ENCODE peak calls at places on chromosome 22, in five cellular contexts. One of them, this sample, is unnamed.
A peak's percentile ranks its signal among the peaks of the same experiment; 100 is the strongest.

GRCh38 chr22:24393012-24393559 is 34.3 kb upstream of the ADORA2A start:
- DNase-seq in psoas muscle: no peak
- DNase-seq in SK-N-SH: no peak
- DNase-seq in OCI-LY7: no peak
- DNase-seq in heart right ventricle: no peak
- DNase-seq in this sample: no peak

GRCh38 chr22:31583861-31584485 is 78.0 kb downstream of the PISD start:
- DNase-seq in psoas muscle: no peak
- DNase-seq in SK-N-SH: no peak
- DNase-seq in OCI-LY7: no peak
- DNase-seq in heart right ventricle: no peak
- DNase-seq in this sample: no peak

GRCh38 chr22:26550498-26551033 is 38.3 kb upstream of the TFIP11 start:
- DNase-seq in psoas muscle: no peak
- DNase-seq in SK-N-SH: no peak
- DNase-seq in OCI-LY7: no peak
- DNase-seq in heart right ventricle: peak; percentile 67
- DNase-seq in this sample: peak; percentile 65

GRCh38 chr22:29517215-29517908 is 36.2 kb downstream of the THOC5 start:
- DNase-seq in psoas muscle: no peak
- DNase-seq in SK-N-SH: peak; percentile 35
- DNase-seq in OCI-LY7: no peak
- DNase-seq in heart right ventricle: no peak
- DNase-seq in this sample: no peak

GRCh38 chr22:17106785-17107546 is 14.2 kb downstream of the TMEM121B start:
- DNase-seq in psoas muscle: no peak
- DNase-seq in SK-N-SH: no peak
- DNase-seq in OCI-LY7: no peak
- DNase-seq in heart right ventricle: no peak
- DNase-seq in this sample: no peak

GRCh38 chr22:44550666-44551491 is 52.8 kb upstream of the RTL6 start:
- DNase-seq in psoas muscle: peak; percentile 57
- DNase-seq in SK-N-SH: no peak
- DNase-seq in OCI-LY7: no peak
- DNase-seq in heart right ventricle: peak; percentile 69
- DNase-seq in this sample: peak; percentile 25

GRCh38 chr22:23119492-23120414 is 22.0 kb downstream of the RSPH14 start:
- DNase-seq in psoas muscle: no peak
- DNase-seq in SK-N-SH: no peak
- DNase-seq in OCI-LY7: no peak
- DNase-seq in heart right ventricle: no peak
- DNase-seq in this sample: no peak

GRCh38 chr22:27318516-27318915 is 483.0 kb downstream of the MN1 start:
- DNase-seq in psoas muscle: no peak
- DNase-seq in SK-N-SH: no peak
- DNase-seq in OCI-LY7: peak; percentile 84
- DNase-seq in heart right ventricle: no peak
- DNase-seq in this sample: no peak

GRCh38 chr22:29003552-29003951 is 58.1 kb downstream of the C22orf31 start:
- DNase-seq in psoas muscle: no peak
- DNase-seq in SK-N-SH: no peak
- DNase-seq in OCI-LY7: no peak
- DNase-seq in heart right ventricle: no peak
- DNase-seq in this sample: no peak

GRCh38 chr22:30491381-30491780 is 14.1 kb downstream of the SEC14L4 start:
- DNase-seq in psoas muscle: no peak
- DNase-seq in SK-N-SH: no peak
- DNase-seq in OCI-LY7: no peak
- DNase-seq in heart right ventricle: no peak
- DNase-seq in this sample: no peak

GRCh38 chr22:24481641-24482040 is 13.5 kb upstream of the UPB1 start:
- DNase-seq in psoas muscle: no peak
- DNase-seq in SK-N-SH: no peak
- DNase-seq in OCI-LY7: no peak
- DNase-seq in heart right ventricle: no peak
- DNase-seq in this sample: no peak

GRCh38 chr22:26968873-26969272 is 311.5 kb downstream of the MIAT start:
- DNase-seq in psoas muscle: no peak
- DNase-seq in SK-N-SH: no peak
- DNase-seq in OCI-LY7: no peak
- DNase-seq in heart right ventricle: no peak
- DNase-seq in this sample: no peak

GRCh38 chr22:22603470-22603947 is 40.9 kb upstream of the GGTLC2 start:
- DNase-seq in psoas muscle: no peak
- DNase-seq in SK-N-SH: no peak
- DNase-seq in OCI-LY7: no peak
- DNase-seq in heart right ventricle: no peak
- DNase-seq in this sample: no peak

GRCh38 chr22:22754961-22755777 is 110.8 kb downstream of the GGTLC2 start:
- DNase-seq in psoas muscle: no peak
- DNase-seq in SK-N-SH: no peak
- DNase-seq in OCI-LY7: no peak
- DNase-seq in heart right ventricle: no peak
- DNase-seq in this sample: no peak

GRCh38 chr22:19832476-19833108 is 22.1 kb downstream of the GNB1L start:
- DNase-seq in psoas muscle: no peak
- DNase-seq in SK-N-SH: no peak
- DNase-seq in OCI-LY7: no peak
- DNase-seq in heart right ventricle: no peak
- DNase-seq in this sample: peak; percentile 36

GRCh38 chr22:48464246-48464645 is 1363.4 kb downstream of the BRD1 start:
- DNase-seq in psoas muscle: no peak
- DNase-seq in SK-N-SH: no peak
- DNase-seq in OCI-LY7: no peak
- DNase-seq in heart right ventricle: no peak
- DNase-seq in this sample: peak; percentile 67

GRCh38 chr22:30251661-30252226 is 5.2 kb upstream of the LIF start:
- DNase-seq in psoas muscle: no peak
- DNase-seq in SK-N-SH: peak; percentile 89
- DNase-seq in OCI-LY7: no peak
- DNase-seq in heart right ventricle: peak; percentile 54
- DNase-seq in this sample: no peak

GRCh38 chr22:46070215-46070721 is 80.1 kb upstream of the PPARA start:
- DNase-seq in psoas muscle: peak; percentile 92
- DNase-seq in SK-N-SH: no peak
- DNase-seq in OCI-LY7: peak; percentile 29
- DNase-seq in heart right ventricle: peak; percentile 90
- DNase-seq in this sample: peak; percentile 81

GRCh38 chr22:21714059-21714770 is 21.4 kb downstream of the YPEL1 start:
- DNase-seq in psoas muscle: no peak
- DNase-seq in SK-N-SH: no peak
- DNase-seq in OCI-LY7: no peak
- DNase-seq in heart right ventricle: no peak
- DNase-seq in this sample: no peak

GRCh38 chr22:46068176-46068907 is 82.0 kb upstream of the PPARA start:
- DNase-seq in psoas muscle: no peak
- DNase-seq in SK-N-SH: no peak
- DNase-seq in OCI-LY7: no peak
- DNase-seq in heart right ventricle: no peak
- DNase-seq in this sample: no peak

GRCh38 chr22:24333301-24333700 is 62.7 kb downstream of the SPECC1L start:
- DNase-seq in psoas muscle: no peak
- DNase-seq in SK-N-SH: no peak
- DNase-seq in OCI-LY7: no peak
- DNase-seq in heart right ventricle: no peak
- DNase-seq in this sample: no peak

GRCh38 chr22:45268167-45268957 is 16.4 kb upstream of the UPK3A start:
- DNase-seq in psoas muscle: peak; percentile 30
- DNase-seq in SK-N-SH: peak; percentile 94
- DNase-seq in OCI-LY7: no peak
- DNase-seq in heart right ventricle: peak; percentile 39
- DNase-seq in this sample: peak; percentile 95

GRCh38 chr22:24594569-24595120 is 1.8 kb upstream of the LRRC75B start:
- DNase-seq in psoas muscle: no peak
- DNase-seq in SK-N-SH: peak; percentile 52
- DNase-seq in OCI-LY7: no peak
- DNase-seq in heart right ventricle: no peak
- DNase-seq in this sample: peak; percentile 55

GRCh38 chr22:28955817-28956216 is 72.4 kb downstream of the ZNRF3 start:
- DNase-seq in psoas muscle: no peak
- DNase-seq in SK-N-SH: no peak
- DNase-seq in OCI-LY7: peak; percentile 65
- DNase-seq in heart right ventricle: no peak
- DNase-seq in this sample: no peak

GRCh38 chr22:45629469-45630089 is 42.1 kb upstream of the ATXN10 start:
- DNase-seq in psoas muscle: no peak
- DNase-seq in SK-N-SH: peak; percentile 64
- DNase-seq in OCI-LY7: no peak
- DNase-seq in heart right ventricle: no peak
- DNase-seq in this sample: peak; percentile 90

GRCh38 chr22:33883561-33883960 is 36.7 kb downstream of the LARGE1 start:
- DNase-seq in psoas muscle: peak; percentile 34
- DNase-seq in SK-N-SH: no peak
- DNase-seq in OCI-LY7: no peak
- DNase-seq in heart right ventricle: no peak
- DNase-seq in this sample: no peak

GRCh38 chr22:37999640-38000272 is 15.4 kb upstream of the SOX10 start:
- DNase-seq in psoas muscle: peak; percentile 79
- DNase-seq in SK-N-SH: no peak
- DNase-seq in OCI-LY7: peak; percentile 4
- DNase-seq in heart right ventricle: no peak
- DNase-seq in this sample: no peak

GRCh38 chr22:31233001-31233400 is 20.9 kb downstream of the LIMK2 start:
- DNase-seq in psoas muscle: no peak
- DNase-seq in SK-N-SH: no peak
- DNase-seq in OCI-LY7: no peak
- DNase-seq in heart right ventricle: no peak
- DNase-seq in this sample: no peak

GRCh38 chr22:44188986-44189630 is 8.4 kb downstream of the PARVG start:
- DNase-seq in psoas muscle: no peak
- DNase-seq in SK-N-SH: peak; percentile 48
- DNase-seq in OCI-LY7: no peak
- DNase-seq in heart right ventricle: no peak
- DNase-seq in this sample: no peak

GRCh38 chr22:32660292-32660691 is 141.2 kb upstream of the TIMP3 start:
- DNase-seq in psoas muscle: peak; percentile 65
- DNase-seq in SK-N-SH: peak; percentile 81
- DNase-seq in OCI-LY7: peak; percentile 66
- DNase-seq in heart right ventricle: peak; percentile 71
- DNase-seq in this sample: peak; percentile 92

GRCh38 chr22:50684986-50685385 is 12.4 kb downstream of the SHANK3 start:
- DNase-seq in psoas muscle: no peak
- DNase-seq in SK-N-SH: peak; percentile 13
- DNase-seq in OCI-LY7: no peak
- DNase-seq in heart right ventricle: no peak
- DNase-seq in this sample: peak; percentile 36
- H3K4me3 ChIP-seq in psoas muscle: no peak overlapping the region
- H3K4me3 ChIP-seq in SK-N-SH: no peak overlapping the region
- H3K4me3 ChIP-seq in OCI-LY7: no peak overlapping the region
- H3K4me3 ChIP-seq in heart right ventricle: no peak overlapping the region
- H3K4me3 ChIP-seq in this sample: no peak overlapping the region

DNA sequence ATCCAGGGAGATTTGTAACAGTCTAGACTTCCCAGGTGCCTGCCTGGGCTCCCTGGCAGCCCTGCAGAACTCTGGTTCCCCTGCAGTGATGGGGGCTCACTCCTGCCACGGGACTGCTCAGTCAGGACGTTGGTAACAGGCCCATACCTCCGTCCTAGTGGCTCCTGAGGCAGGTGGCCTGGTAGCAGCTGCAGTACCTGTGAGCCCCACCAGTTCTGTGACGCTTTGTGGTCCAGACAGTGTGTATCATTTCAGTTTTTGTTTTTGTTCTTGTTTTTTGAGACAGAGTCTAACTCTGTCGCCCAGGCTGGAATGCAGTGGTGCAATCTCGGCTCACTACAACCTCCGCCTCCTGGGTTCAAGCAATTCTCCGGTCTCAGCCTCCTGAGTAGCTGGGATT is 27.8 kb downstream of the POLR3H start:
- DNase-seq in psoas muscle: no peak
- DNase-seq in SK-N-SH: no peak
- DNase-seq in OCI-LY7: no peak
- DNase-seq in heart right ventricle: no peak
- DNase-seq in this sample: no peak
- H3K4me1 ChIP-seq in psoas muscle: peaks cover 55% of the 10 kb centered on the region
- H3K4me1 ChIP-seq in SK-N-SH: peaks cover 2% of the 10 kb centered on the region
- H3K4me1 ChIP-seq in OCI-LY7: no peaks in the 10 kb centered on the region
- H3K4me1 ChIP-seq in heart right ventricle: peaks cover 21% of the 10 kb centered on the region
- H3K4me1 ChIP-seq in this sample: peaks cover 8% of the 10 kb centered on the region

DNA sequence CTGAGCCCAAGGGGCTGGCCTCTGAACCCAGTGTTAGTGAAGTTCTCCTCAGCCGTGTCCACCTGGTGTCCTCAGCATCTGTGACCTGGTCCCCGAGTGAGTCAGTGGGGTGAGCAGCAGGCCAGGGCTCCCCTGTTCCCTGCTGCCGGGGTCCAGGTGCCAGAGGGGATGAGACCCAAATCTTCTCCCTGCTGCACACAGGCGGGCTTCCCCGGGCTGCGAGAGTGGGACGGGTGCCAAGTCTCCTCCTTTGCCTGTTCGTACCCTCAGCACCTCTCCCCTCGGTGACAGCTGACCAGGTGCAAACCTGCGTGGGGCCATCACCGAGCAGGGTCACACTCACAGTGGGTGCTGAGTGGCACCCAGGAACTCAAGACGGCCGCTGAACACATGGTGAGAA is 514.6 kb downstream of the TBC1D22A start:
- DNase-seq in psoas muscle: no peak
- DNase-seq in SK-N-SH: no peak
- DNase-seq in OCI-LY7: no peak
- DNase-seq in heart right ventricle: no peak
- DNase-seq in this sample: no peak
- H3K4me3 ChIP-seq in psoas muscle: no peak overlapping the region
- H3K4me3 ChIP-seq in SK-N-SH: no peak overlapping the region
- H3K4me3 ChIP-seq in OCI-LY7: no peak overlapping the region
- H3K4me3 ChIP-seq in heart right ventricle: no peak overlapping the region
- H3K4me3 ChIP-seq in this sample: no peak overlapping the region

GRCh38 chr22:49525366-49525765 is 302.3 kb downstream of the BRD1 start:
- DNase-seq in psoas muscle: no peak
- DNase-seq in SK-N-SH: no peak
- DNase-seq in OCI-LY7: no peak
- DNase-seq in heart right ventricle: no peak
- DNase-seq in this sample: no peak

GRCh38 chr22:49525776-49526535 is 301.7 kb downstream of the BRD1 start:
- DNase-seq in psoas muscle: peak; percentile 32
- DNase-seq in SK-N-SH: no peak
- DNase-seq in OCI-LY7: no peak
- DNase-seq in heart right ventricle: no peak
- DNase-seq in this sample: no peak

GRCh38 chr22:49522582-49523373 is 304.9 kb downstream of the BRD1 start:
- DNase-seq in psoas muscle: no peak
- DNase-seq in SK-N-SH: no peak
- DNase-seq in OCI-LY7: no peak
- DNase-seq in heart right ventricle: no peak
- DNase-seq in this sample: no peak

GRCh38 chr22:49523374-49524008 is 304.2 kb downstream of the BRD1 start:
- DNase-seq in psoas muscle: no peak
- DNase-seq in SK-N-SH: no peak
- DNase-seq in OCI-LY7: no peak
- DNase-seq in heart right ventricle: no peak
- DNase-seq in this sample: no peak

DNA sequence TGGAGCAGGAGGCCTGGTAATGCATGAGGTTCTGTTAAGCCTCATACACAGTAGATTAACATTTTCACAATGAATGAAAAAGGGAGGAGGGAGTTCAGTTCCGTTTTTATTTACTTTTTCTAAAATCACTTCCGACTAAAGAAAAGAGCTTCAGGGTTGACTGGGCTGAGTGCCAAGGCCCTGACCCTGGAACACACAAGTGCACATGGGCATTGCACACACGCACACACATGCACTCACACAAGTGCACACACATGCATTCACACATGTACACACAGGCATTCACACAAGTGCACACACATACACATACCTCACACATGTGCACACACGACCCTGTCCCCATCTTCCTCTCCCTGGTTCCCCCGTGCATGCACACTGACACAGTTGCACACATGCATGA is 303.3 kb downstream of the BRD1 start:
- DNase-seq in psoas muscle: no peak
- DNase-seq in SK-N-SH: no peak
- DNase-seq in OCI-LY7: no peak
- DNase-seq in heart right ventricle: no peak
- DNase-seq in this sample: no peak
- H3K4me1 ChIP-seq in psoas muscle: no peaks in the 10 kb centered on the region
- H3K4me1 ChIP-seq in SK-N-SH: no peaks in the 10 kb centered on the region
- H3K4me1 ChIP-seq in OCI-LY7: peaks cover 9% of the 10 kb centered on the region
- H3K4me1 ChIP-seq in heart right ventricle: no peaks in the 10 kb centered on the region
- H3K4me1 ChIP-seq in this sample: no peaks in the 10 kb centered on the region